ENCODE peak calls at places on chromosomes 16 and 17, in ten cellular contexts. One of them, this sample, is unnamed.

GRCh38 chr17:4536742-4537411 is 18.3 kb downstream of the MYBBP1A start:
- DNase-seq in SHP77: no peak
- DNase-seq in PC-3: no peak
- DNase-seq in Right ventricle myocardium superior: peak; percentile 65
- DNase-seq in GM13976: no peak
- DNase-seq in stimulated activated CD8-positive, alpha-beta memory T cell treated with anti-CD3 and anti-CD28 coated beads, Interleukin-12 subunit alpha, Interleukin-12 subunit beta, amount 100 ng/mL, for 1 hour: no peak
- DNase-seq in activated CD4-positive, alpha-beta T cell treated with anti-CD3 and anti-CD28 coated beads, Interleukin-2, amount 50 U/mL, for 1 hour: no peak
- DNase-seq in naive B cell: no peak
- DNase-seq in Peyer's patch: no peak
- DNase-seq in GM10248: no peak
- DNase-seq in this sample: no peak

GRCh38 chr16:66278111-66278531 is 88.4 kb upstream of the CDH5 start:
- DNase-seq in SHP77: no peak
- DNase-seq in PC-3: peak; percentile 92
- DNase-seq in Right ventricle myocardium superior: no peak
- DNase-seq in GM13976: no peak
- DNase-seq in stimulated activated CD8-positive, alpha-beta memory T cell treated with anti-CD3 and anti-CD28 coated beads, Interleukin-12 subunit alpha, Interleukin-12 subunit beta, amount 100 ng/mL, for 1 hour: no peak
- DNase-seq in activated CD4-positive, alpha-beta T cell treated with anti-CD3 and anti-CD28 coated beads, Interleukin-2, amount 50 U/mL, for 1 hour: no peak
- DNase-seq in naive B cell: no peak
- DNase-seq in Peyer's patch: no peak
- DNase-seq in GM10248: no peak
- DNase-seq in this sample: peak; percentile 21

GRCh38 chr16:77760800-77761199 is 27.6 kb upstream of the VAT1L start:
- DNase-seq in SHP77: no peak
- DNase-seq in PC-3: no peak
- DNase-seq in Right ventricle myocardium superior: no peak
- DNase-seq in GM13976: no peak
- DNase-seq in stimulated activated CD8-positive, alpha-beta memory T cell treated with anti-CD3 and anti-CD28 coated beads, Interleukin-12 subunit alpha, Interleukin-12 subunit beta, amount 100 ng/mL, for 1 hour: no peak
- DNase-seq in activated CD4-positive, alpha-beta T cell treated with anti-CD3 and anti-CD28 coated beads, Interleukin-2, amount 50 U/mL, for 1 hour: no peak
- DNase-seq in naive B cell: no peak
- DNase-seq in Peyer's patch: no peak
- DNase-seq in GM10248: no peak
- DNase-seq in this sample: no peak

GRCh38 chr16:30394603-30395154 is 541 bp upstream of the ZNF48 start:
- DNase-seq in SHP77: peak; percentile 75
- DNase-seq in PC-3: no peak
- DNase-seq in Right ventricle myocardium superior: no peak
- DNase-seq in GM13976: no peak
- DNase-seq in stimulated activated CD8-positive, alpha-beta memory T cell treated with anti-CD3 and anti-CD28 coated beads, Interleukin-12 subunit alpha, Interleukin-12 subunit beta, amount 100 ng/mL, for 1 hour: no peak
- DNase-seq in activated CD4-positive, alpha-beta T cell treated with anti-CD3 and anti-CD28 coated beads, Interleukin-2, amount 50 U/mL, for 1 hour: no peak
- DNase-seq in naive B cell: no peak
- DNase-seq in Peyer's patch: no peak
- DNase-seq in GM10248: no peak
- DNase-seq in this sample: no peak

GRCh38 chr17:38560503-38561318 is 45.0 kb downstream of the SRCIN1 start:
- DNase-seq in SHP77: no peak
- DNase-seq in PC-3: no peak
- DNase-seq in Right ventricle myocardium superior: no peak
- DNase-seq in GM13976: no peak
- DNase-seq in stimulated activated CD8-positive, alpha-beta memory T cell treated with anti-CD3 and anti-CD28 coated beads, Interleukin-12 subunit alpha, Interleukin-12 subunit beta, amount 100 ng/mL, for 1 hour: no peak
- DNase-seq in activated CD4-positive, alpha-beta T cell treated with anti-CD3 and anti-CD28 coated beads, Interleukin-2, amount 50 U/mL, for 1 hour: peak; percentile 26
- DNase-seq in naive B cell: no peak
- DNase-seq in Peyer's patch: no peak
- DNase-seq in GM10248: no peak
- DNase-seq in this sample: peak; percentile 68

GRCh38 chr16:51035110-51035498 is 116.0 kb downstream of the SALL1 start:
- DNase-seq in SHP77: no peak
- DNase-seq in PC-3: no peak
- DNase-seq in Right ventricle myocardium superior: no peak
- DNase-seq in GM13976: no peak
- DNase-seq in stimulated activated CD8-positive, alpha-beta memory T cell treated with anti-CD3 and anti-CD28 coated beads, Interleukin-12 subunit alpha, Interleukin-12 subunit beta, amount 100 ng/mL, for 1 hour: no peak
- DNase-seq in activated CD4-positive, alpha-beta T cell treated with anti-CD3 and anti-CD28 coated beads, Interleukin-2, amount 50 U/mL, for 1 hour: no peak
- DNase-seq in naive B cell: no peak
- DNase-seq in Peyer's patch: no peak
- DNase-seq in GM10248: no peak
- DNase-seq in this sample: no peak

GRCh38 chr16:24070851-24071250 is 185.3 kb upstream of the CACNG3 start:
- DNase-seq in SHP77: peak; percentile 14
- DNase-seq in PC-3: peak; percentile 42
- DNase-seq in Right ventricle myocardium superior: no peak
- DNase-seq in GM13976: peak; percentile 64
- DNase-seq in stimulated activated CD8-positive, alpha-beta memory T cell treated with anti-CD3 and anti-CD28 coated beads, Interleukin-12 subunit alpha, Interleukin-12 subunit beta, amount 100 ng/mL, for 1 hour: no peak
- DNase-seq in activated CD4-positive, alpha-beta T cell treated with anti-CD3 and anti-CD28 coated beads, Interleukin-2, amount 50 U/mL, for 1 hour: no peak
- DNase-seq in naive B cell: peak; percentile 60
- DNase-seq in Peyer's patch: no peak
- DNase-seq in GM10248: peak; percentile 65
- DNase-seq in this sample: peak; percentile 83

GRCh38 chr17:22171631-22172030 is 479.3 kb downstream of the KCNJ18 start:
- DNase-seq in SHP77: no peak
- DNase-seq in PC-3: no peak
- DNase-seq in Right ventricle myocardium superior: no peak
- DNase-seq in GM13976: no peak
- DNase-seq in stimulated activated CD8-positive, alpha-beta memory T cell treated with anti-CD3 and anti-CD28 coated beads, Interleukin-12 subunit alpha, Interleukin-12 subunit beta, amount 100 ng/mL, for 1 hour: no peak
- DNase-seq in activated CD4-positive, alpha-beta T cell treated with anti-CD3 and anti-CD28 coated beads, Interleukin-2, amount 50 U/mL, for 1 hour: no peak
- DNase-seq in naive B cell: no peak
- DNase-seq in Peyer's patch: no peak
- DNase-seq in GM10248: no peak
- DNase-seq in this sample: no peak

This sample was measured in H9.